ENCODE peak calls at places on chromosomes 5 and 9, in five cellular contexts. One of them, this sample, is unnamed.
A peak's percentile ranks its signal among the peaks of the same experiment; 100 is the strongest.

GRCh38 chr9:124322618-124323432 is 65.1 kb downstream of the NEK6 start:
- DNase-seq in breast epithelium: no peak
- DNase-seq in CD4-positive, alpha-beta T cell: no peak
- DNase-seq in coronary artery: no peak
- DNase-seq in heart right ventricle: no peak
- DNase-seq in this sample: no peak

GRCh38 chr5:171598279-171599152 is 179.1 kb downstream of the FGF18 start:
- DNase-seq in breast epithelium: no peak
- DNase-seq in CD4-positive, alpha-beta T cell: no peak
- DNase-seq in coronary artery: peak; percentile 41
- DNase-seq in heart right ventricle: no peak
- DNase-seq in this sample: no peak

GRCh38 chr5:73917433-73917832 is 291.4 kb downstream of the ARHGEF28 start:
- DNase-seq in breast epithelium: no peak
- DNase-seq in CD4-positive, alpha-beta T cell: no peak
- DNase-seq in coronary artery: no peak
- DNase-seq in heart right ventricle: no peak
- DNase-seq in this sample: no peak

GRCh38 chr5:170971-171800 is 20.1 kb upstream of the LRRC14B start:
- DNase-seq in breast epithelium: peak; percentile 46
- DNase-seq in CD4-positive, alpha-beta T cell: no peak
- DNase-seq in coronary artery: peak; percentile 63
- DNase-seq in heart right ventricle: no peak
- DNase-seq in this sample: no peak

GRCh38 chr5:171882118-171882517 is 96.5 kb downstream of the SMIM23 start:
- DNase-seq in breast epithelium: no peak
- DNase-seq in CD4-positive, alpha-beta T cell: no peak
- DNase-seq in coronary artery: no peak
- DNase-seq in heart right ventricle: no peak
- DNase-seq in this sample: no peak

GRCh38 chr5:33890633-33891032 is 1.2 kb downstream of the ADAMTS12 start:
- DNase-seq in breast epithelium: no peak
- DNase-seq in CD4-positive, alpha-beta T cell: no peak
- DNase-seq in coronary artery: no peak
- DNase-seq in heart right ventricle: no peak
- DNase-seq in this sample: no peak

GRCh38 chr9:126341461-126341860 is 14.8 kb downstream of the MVB12B start:
- DNase-seq in breast epithelium: no peak
- DNase-seq in CD4-positive, alpha-beta T cell: no peak
- DNase-seq in coronary artery: no peak
- DNase-seq in heart right ventricle: no peak
- DNase-seq in this sample: no peak

GRCh38 chr5:56632199-56632598 is 183.2 kb upstream of the MAP3K1 start:
- DNase-seq in breast epithelium: no peak
- DNase-seq in CD4-positive, alpha-beta T cell: no peak
- DNase-seq in coronary artery: no peak
- DNase-seq in heart right ventricle: no peak
- DNase-seq in this sample: no peak

GRCh38 chr9:19216466-19216865 is 14.0 kb upstream of the DENND4C start:
- DNase-seq in breast epithelium: no peak
- DNase-seq in CD4-positive, alpha-beta T cell: no peak
- DNase-seq in coronary artery: no peak
- DNase-seq in heart right ventricle: no peak
- DNase-seq in this sample: no peak

GRCh38 chr9:116163293-116164055 is 9.9 kb downstream of the PAPPA start:
- DNase-seq in breast epithelium: no peak
- DNase-seq in CD4-positive, alpha-beta T cell: no peak
- DNase-seq in coronary artery: no peak
- DNase-seq in heart right ventricle: no peak
- DNase-seq in this sample: no peak

GRCh38 chr5:114317751-114318150 is 44.1 kb upstream of the KCNN2 start:
- DNase-seq in breast epithelium: no peak
- DNase-seq in CD4-positive, alpha-beta T cell: no peak
- DNase-seq in coronary artery: no peak
- DNase-seq in heart right ventricle: no peak
- DNase-seq in this sample: no peak

GRCh38 chr5:56264417-56265025 is 31.4 kb upstream of the ANKRD55 start:
- DNase-seq in breast epithelium: no peak
- DNase-seq in CD4-positive, alpha-beta T cell: no peak
- DNase-seq in coronary artery: no peak
- DNase-seq in heart right ventricle: no peak
- DNase-seq in this sample: no peak

GRCh38 chr9:131915181-131915580 is 164.5 kb downstream of the MED27 start:
- DNase-seq in breast epithelium: no peak
- DNase-seq in CD4-positive, alpha-beta T cell: no peak
- DNase-seq in coronary artery: no peak
- DNase-seq in heart right ventricle: no peak
- DNase-seq in this sample: no peak

GRCh38 chr9:96087669-96088299 is 212.3 kb downstream of the ERCC6L2 start:
- DNase-seq in breast epithelium: no peak
- DNase-seq in CD4-positive, alpha-beta T cell: no peak
- DNase-seq in coronary artery: no peak
- DNase-seq in heart right ventricle: no peak
- DNase-seq in this sample: no peak

GRCh38 chr5:147796556-147797308 is 14.2 kb upstream of the JAKMIP2 start:
- DNase-seq in breast epithelium: no peak
- DNase-seq in CD4-positive, alpha-beta T cell: no peak
- DNase-seq in coronary artery: no peak
- DNase-seq in heart right ventricle: no peak
- DNase-seq in this sample: no peak

GRCh38 chr5:100553209-100553608 is 18.0 kb downstream of the FAM174A start:
- DNase-seq in breast epithelium: no peak
- DNase-seq in CD4-positive, alpha-beta T cell: no peak
- DNase-seq in coronary artery: no peak
- DNase-seq in heart right ventricle: no peak
- DNase-seq in this sample: no peak

GRCh38 chr5:143153332-143154119 is 250.0 kb downstream of the NR3C1 start:
- DNase-seq in breast epithelium: no peak
- DNase-seq in CD4-positive, alpha-beta T cell: no peak
- DNase-seq in coronary artery: peak; percentile 90
- DNase-seq in heart right ventricle: peak; percentile 79
- DNase-seq in this sample: no peak

GRCh38 chr9:38368731-38369130 is 23.8 kb upstream of the ALDH1B1 start:
- DNase-seq in breast epithelium: no peak
- DNase-seq in CD4-positive, alpha-beta T cell: no peak
- DNase-seq in coronary artery: no peak
- DNase-seq in heart right ventricle: no peak
- DNase-seq in this sample: no peak

GRCh38 chr9:133770076-133770777 is 32.1 kb upstream of the SARDH start:
- DNase-seq in breast epithelium: peak; percentile 27
- DNase-seq in CD4-positive, alpha-beta T cell: no peak
- DNase-seq in coronary artery: peak; percentile 68
- DNase-seq in heart right ventricle: peak; percentile 3
- DNase-seq in this sample: no peak

GRCh38 chr9:3980771-3981170 is 319.1 kb downstream of the GLIS3 start:
- DNase-seq in breast epithelium: no peak
- DNase-seq in CD4-positive, alpha-beta T cell: no peak
- DNase-seq in coronary artery: no peak
- DNase-seq in heart right ventricle: no peak
- DNase-seq in this sample: peak; percentile 59

GRCh38 chr5:31023105-31023504 is 170.4 kb upstream of the CDH6 start:
- DNase-seq in breast epithelium: no peak
- DNase-seq in CD4-positive, alpha-beta T cell: no peak
- DNase-seq in coronary artery: no peak
- DNase-seq in heart right ventricle: no peak
- DNase-seq in this sample: no peak

GRCh38 chr5:69115526-69115925 is 21.7 kb downstream of the SLC30A5 start:
- DNase-seq in breast epithelium: no peak
- DNase-seq in CD4-positive, alpha-beta T cell: no peak
- DNase-seq in coronary artery: no peak
- DNase-seq in heart right ventricle: no peak
- DNase-seq in this sample: no peak

GRCh38 chr9:124889006-124889405 is 27.1 kb downstream of the ARPC5L start:
- DNase-seq in breast epithelium: no peak
- DNase-seq in CD4-positive, alpha-beta T cell: no peak
- DNase-seq in coronary artery: no peak
- DNase-seq in heart right ventricle: no peak
- DNase-seq in this sample: no peak

GRCh38 chr5:39158127-39158593 is 61.2 kb downstream of the FYB1 start:
- DNase-seq in breast epithelium: no peak
- DNase-seq in CD4-positive, alpha-beta T cell: no peak
- DNase-seq in coronary artery: no peak
- DNase-seq in heart right ventricle: no peak
- DNase-seq in this sample: no peak

GRCh38 chr5:135058326-135058725 is 24.3 kb upstream of the PITX1 start:
- DNase-seq in breast epithelium: no peak
- DNase-seq in CD4-positive, alpha-beta T cell: no peak
- DNase-seq in coronary artery: no peak
- DNase-seq in heart right ventricle: no peak
- DNase-seq in this sample: no peak

GRCh38 chr5:82749453-82749852 is 327.7 kb downstream of the TMEM167A start:
- DNase-seq in breast epithelium: no peak
- DNase-seq in CD4-positive, alpha-beta T cell: no peak
- DNase-seq in coronary artery: no peak
- DNase-seq in heart right ventricle: no peak
- DNase-seq in this sample: peak; percentile 25

GRCh38 chr5:35867998-35868397 is 11.3 kb downstream of the IL7R start:
- DNase-seq in breast epithelium: no peak
- DNase-seq in CD4-positive, alpha-beta T cell: no peak
- DNase-seq in coronary artery: no peak
- DNase-seq in heart right ventricle: no peak
- DNase-seq in this sample: no peak

GRCh38 chr5:14665110-14665822 is 748 bp downstream of the OTULIN start:
- DNase-seq in breast epithelium: no peak
- DNase-seq in CD4-positive, alpha-beta T cell: no peak
- DNase-seq in coronary artery: no peak
- DNase-seq in heart right ventricle: peak; percentile 32
- DNase-seq in this sample: peak; percentile 17

GRCh38 chr5:58929726-58930125 is 346.9 kb downstream of the RAB3C start:
- DNase-seq in breast epithelium: no peak
- DNase-seq in CD4-positive, alpha-beta T cell: no peak
- DNase-seq in coronary artery: no peak
- DNase-seq in heart right ventricle: no peak
- DNase-seq in this sample: no peak

GRCh38 chr5:136018814-136019777 is 9.7 kb upstream of the TGFBI start:
- DNase-seq in breast epithelium: no peak
- DNase-seq in CD4-positive, alpha-beta T cell: no peak
- DNase-seq in coronary artery: no peak
- DNase-seq in heart right ventricle: peak; percentile 87
- DNase-seq in this sample: no peak

DNA sequence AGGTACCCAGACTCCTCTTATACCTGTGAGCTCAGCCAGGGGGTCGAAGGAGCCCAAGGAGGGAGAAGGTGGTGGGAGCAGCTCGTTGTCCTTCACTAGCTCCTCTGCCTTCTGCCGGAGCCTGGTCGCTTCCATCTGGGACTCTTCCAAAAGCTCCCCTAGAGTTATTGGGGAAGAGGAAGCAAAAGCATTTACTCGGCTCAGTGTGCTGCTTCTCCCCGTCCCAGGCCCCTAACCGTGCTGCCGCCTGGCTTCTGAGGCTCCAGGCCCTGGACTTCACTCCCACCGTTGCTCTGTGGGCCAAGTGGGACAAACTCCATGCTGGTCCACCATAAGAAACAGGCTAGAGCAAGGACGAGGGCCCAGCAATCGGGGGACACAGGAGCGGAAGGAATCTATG is 17.2 kb downstream of the TNIP1 start:
- DNase-seq in breast epithelium: no peak
- DNase-seq in CD4-positive, alpha-beta T cell: no peak
- DNase-seq in coronary artery: no peak
- DNase-seq in heart right ventricle: no peak
- DNase-seq in this sample: no peak
- H3K27ac ChIP-seq in breast epithelium: peak overlapping the region; percentile 74
- H3K27ac ChIP-seq in CD4-positive, alpha-beta T cell: no peak overlapping the region
- H3K27ac ChIP-seq in coronary artery: peak overlapping the region; percentile 63
- H3K27ac ChIP-seq in heart right ventricle: peak overlapping the region; percentile 87
- H3K27ac ChIP-seq in this sample: no peak overlapping the region

GRCh38 chr9:87597710-87598200 is 100.1 kb downstream of the DAPK1 start:
- DNase-seq in breast epithelium: no peak
- DNase-seq in CD4-positive, alpha-beta T cell: no peak
- DNase-seq in coronary artery: no peak
- DNase-seq in heart right ventricle: no peak
- DNase-seq in this sample: no peak
- H3K27ac ChIP-seq in breast epithelium: no peak overlapping the region
- H3K27ac ChIP-seq in CD4-positive, alpha-beta T cell: no peak overlapping the region
- H3K27ac ChIP-seq in coronary artery: no peak overlapping the region
- H3K27ac ChIP-seq in heart right ventricle: no peak overlapping the region
- H3K27ac ChIP-seq in this sample: no peak overlapping the region

GRCh38 chr5:169067641-169068316 is 233.2 kb downstream of the SLIT3 start:
- DNase-seq in breast epithelium: no peak
- DNase-seq in CD4-positive, alpha-beta T cell: no peak
- DNase-seq in coronary artery: peak; percentile 78
- DNase-seq in heart right ventricle: no peak
- DNase-seq in this sample: no peak

GRCh38 chr5:169072223-169072622 is 228.7 kb downstream of the SLIT3 start:
- DNase-seq in breast epithelium: no peak
- DNase-seq in CD4-positive, alpha-beta T cell: no peak
- DNase-seq in coronary artery: no peak
- DNase-seq in heart right ventricle: no peak
- DNase-seq in this sample: no peak

GRCh38 chr5:169065400-169065799 is 235.5 kb downstream of the SLIT3 start:
- DNase-seq in breast epithelium: no peak
- DNase-seq in CD4-positive, alpha-beta T cell: no peak
- DNase-seq in coronary artery: no peak
- DNase-seq in heart right ventricle: peak; percentile 4
- DNase-seq in this sample: no peak

GRCh38 chr5:169070413-169070812 is 230.5 kb downstream of the SLIT3 start:
- DNase-seq in breast epithelium: no peak
- DNase-seq in CD4-positive, alpha-beta T cell: no peak
- DNase-seq in coronary artery: no peak
- DNase-seq in heart right ventricle: no peak
- DNase-seq in this sample: no peak
- H3K27ac ChIP-seq in breast epithelium: no peak overlapping the region
- H3K27ac ChIP-seq in CD4-positive, alpha-beta T cell: no peak overlapping the region
- H3K27ac ChIP-seq in coronary artery: no peak overlapping the region
- H3K27ac ChIP-seq in heart right ventricle: no peak overlapping the region
- H3K27ac ChIP-seq in this sample: no peak overlapping the region

DNA sequence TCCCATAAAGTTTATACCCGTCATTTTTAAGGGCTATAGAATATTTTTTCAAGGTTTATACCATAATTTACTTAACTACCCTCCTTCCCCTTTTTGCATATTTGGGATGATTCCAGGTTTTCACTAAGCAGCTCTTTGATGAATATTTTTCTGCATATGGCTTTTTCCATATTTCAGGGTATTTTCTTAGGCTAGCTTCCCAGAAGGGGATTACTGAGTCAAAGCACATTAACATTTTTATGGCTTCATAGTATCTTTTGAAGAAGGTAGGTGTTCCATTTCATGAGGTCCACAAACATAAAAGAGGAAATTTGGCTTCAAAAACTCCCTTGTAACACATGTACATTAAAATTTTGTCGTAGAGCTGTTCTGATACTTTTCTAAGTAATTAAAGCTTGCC is 14.6 kb upstream of the COL15A1 start:
- DNase-seq in breast epithelium: no peak
- DNase-seq in CD4-positive, alpha-beta T cell: no peak
- DNase-seq in coronary artery: no peak
- DNase-seq in heart right ventricle: no peak
- DNase-seq in this sample: no peak
- H3K27ac ChIP-seq in breast epithelium: no peak overlapping the region
- H3K27ac ChIP-seq in CD4-positive, alpha-beta T cell: no peak overlapping the region
- H3K27ac ChIP-seq in coronary artery: no peak overlapping the region
- H3K27ac ChIP-seq in heart right ventricle: no peak overlapping the region
- H3K27ac ChIP-seq in this sample: no peak overlapping the region